ENCODE peak calls at places on chromosomes 16 and 17, in seven cellular contexts. N is MM.1S; H is CD8-positive, alpha-beta memory T cell; C is AG04449; K is stomach; J is upper lobe of left lung; X is suprapubic skin. R is an unnamed sample.

GRCh38 chr17:50189396-50190277 is 11.8 kb downstream of the COL1A1 start:
- DNase-seq in K (no peak), N (no peak), H (no peak), C (no peak), X (no peak), J (peak; percentile 70), R (no peak)

GRCh38 chr17:31722251-31723056 is 136.6 kb downstream of the COPRS start:
- DNase-seq in K (peak; percentile 39), X (peak; percentile 49), H (no peak), J (no peak), C (no peak), N (no peak), R (no peak)

GRCh38 chr17:57604771-57605733 is 140.0 kb downstream of the CCDC182 start:
- DNase-seq in J (no peak), X (peak; percentile 74), C (no peak), N (peak; percentile 90), H (peak; percentile 14), K (peak; percentile 70), R (no peak)

GRCh38 chr17:40942553-40942952 is 5.1 kb upstream of the KRT23 start:
- DNase-seq in C (no peak), J (no peak), N (no peak), X (no peak), K (no peak), H (no peak), R (no peak)

GRCh38 chr17:77428901-77429734 is 288.3 kb downstream of the SEC14L1 start:
- DNase-seq in C (no peak), K (no peak), H (no peak), X (no peak), J (peak; percentile 57), N (no peak), R (no peak)

GRCh38 chr16:86883583-86884188 is 305.3 kb downstream of the FOXL1 start:
- DNase-seq in H (no peak), C (no peak), X (no peak), J (no peak), N (no peak), K (no peak), R (no peak)

GRCh38 chr16:17803625-17804410 is 333.1 kb upstream of the XYLT1 start:
- DNase-seq in J (no peak), K (no peak), H (no peak), C (peak; percentile 76), X (no peak), N (no peak), R (peak; percentile 93)

GRCh38 chr17:15431766-15432165 is 35.7 kb downstream of the CDRT4 start:
- DNase-seq in J (no peak), C (no peak), H (no peak), K (no peak), X (no peak), N (no peak), R (no peak)

GRCh38 chr16:85491798-85492616 is 121.1 kb upstream of the GSE1 start:
- DNase-seq in J (no peak), N (no peak), H (no peak), K (peak; percentile 95), X (no peak), C (no peak), R (no peak)

GRCh38 chr17:47802341-47803022 is 19.1 kb downstream of the OSBPL7 start:
- DNase-seq in J (no peak), K (peak; percentile 64), N (peak; percentile 71), H (peak; percentile 40), X (peak; percentile 76), C (no peak), R (no peak)

GRCh38 chr16:87255866-87256265 is 61.3 kb downstream of the C16orf95 start:
- DNase-seq in J (peak; percentile 40), X (no peak), H (no peak), N (no peak), K (peak; percentile 2), C (no peak), R (no peak)

GRCh38 chr17:45740553-45741330 is 43.4 kb upstream of the CRHR1 start:
- DNase-seq in C (no peak), H (no peak), X (no peak), J (no peak), N (peak; percentile 62), K (no peak), R (no peak)

GRCh38 chr17:71933306-71933705 is 187.5 kb upstream of the SOX9 start:
- DNase-seq in K (no peak), N (no peak), C (no peak), J (no peak), X (no peak), H (no peak), R (no peak)
- H3K4me3 ChIP-seq in K (no peak overlapping the region), N (no peak overlapping the region), C (no peak overlapping the region), J (no peak overlapping the region), X (no peak overlapping the region), H (no peak overlapping the region), R (no peak overlapping the region)

GRCh38 chr17:42853004-42853403 is 2.0 kb downstream of the AOC3 start:
- DNase-seq in K (no peak), C (no peak), X (no peak), H (no peak), J (no peak), N (no peak), R (no peak)
- H3K4me3 ChIP-seq in K (peak overlapping the region; percentile 25), C (no peak overlapping the region), X (peak overlapping the region; percentile 33), H (no peak overlapping the region), J (peak overlapping the region; percentile 40), N (peak overlapping the region; percentile 26), R (no peak overlapping the region)

GRCh38 chr16:30926937-30927788 is 3.8 kb downstream of the FBXL19 start:
- DNase-seq in C (no peak), X (no peak), H (no peak), N (no peak), J (no peak), K (no peak), R (no peak)

GRCh38 chr16:30926333-30926811 is 3.0 kb downstream of the FBXL19 start:
- DNase-seq in K (no peak), J (peak; percentile 54), C (no peak), X (no peak), N (no peak), H (no peak), R (no peak)

GRCh38 chr16:30924086-30924714 is 828 bp downstream of the FBXL19 start:
- DNase-seq in H (no peak), N (no peak), J (peak; percentile 90), K (no peak), C (no peak), X (no peak), R (no peak)

GRCh38 chr16:30924797-30925645 is 1.6 kb downstream of the FBXL19 start:
- DNase-seq in H (no peak), X (no peak), K (no peak), J (no peak), N (no peak), C (no peak), R (no peak)

DNA sequence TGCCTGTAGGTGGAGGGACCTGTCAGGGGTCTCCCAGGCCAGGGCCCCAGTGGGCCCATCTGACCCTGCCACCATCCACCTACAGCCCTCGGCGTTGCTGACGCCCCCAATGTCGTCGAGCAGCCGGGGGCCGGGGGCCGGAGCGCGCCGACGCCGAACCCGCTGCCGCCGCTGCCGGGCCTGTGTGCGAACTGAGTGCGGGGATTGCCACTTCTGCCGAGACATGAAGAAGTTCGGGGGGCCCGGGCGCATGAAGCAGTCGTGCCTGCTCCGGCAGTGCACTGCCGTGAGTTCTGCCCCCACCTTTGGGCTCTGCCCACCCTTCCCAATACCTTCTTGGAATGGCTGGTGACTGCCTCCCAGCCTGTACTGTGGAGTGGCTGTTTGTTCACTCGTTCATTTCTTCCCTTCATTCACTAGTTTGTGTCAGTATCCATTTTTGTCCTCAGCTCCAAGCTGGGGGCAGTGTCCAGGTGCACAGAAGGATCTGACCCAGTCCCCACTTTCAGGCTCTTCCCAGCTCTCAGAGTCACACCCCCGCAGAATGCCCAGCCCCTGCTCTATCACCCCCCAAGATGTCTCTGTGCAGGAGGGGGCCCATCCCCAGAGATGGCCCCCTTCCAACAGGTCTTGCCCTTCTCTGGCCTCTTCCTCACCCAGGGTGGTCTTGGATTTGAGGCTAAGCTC is 2.4 kb downstream of the FBXL19 start:
- DNase-seq in H (no peak), N (no peak), C (no peak), K (no peak), X (no peak), J (peak; percentile 86), R (no peak)
- H3K4me3 ChIP-seq in H (no peak overlapping the region), N (no peak overlapping the region), C (no peak overlapping the region), K (no peak overlapping the region), X (no peak overlapping the region), J (no peak overlapping the region), R (peak overlapping the region; percentile 62)

GRCh38 chr17:30267625-30268024 is 24.1 kb downstream of the BLMH start:
- DNase-seq in K (no peak), J (no peak), N (no peak), C (no peak), H (no peak), X (no peak), R (no peak)
- H3K4me3 ChIP-seq in K (no peak overlapping the region), J (no peak overlapping the region), N (no peak overlapping the region), C (no peak overlapping the region), H (no peak overlapping the region), X (no peak overlapping the region), R (no peak overlapping the region)

GRCh38 chr17:38673714-38674012 is 1.1 kb downstream of the EPOP start:
- DNase-seq in N (peak; percentile 17), K (peak; percentile 27), C (no peak), J (no peak), H (no peak), X (no peak), R (no peak)
- H3K4me3 ChIP-seq in N (peak overlapping the region; percentile 89), K (peak overlapping the region; percentile 70), C (peak overlapping the region; percentile 53), J (peak overlapping the region; percentile 59), H (no peak overlapping the region), X (peak overlapping the region; percentile 72), R (peak overlapping the region; percentile 60)